ENCODE peak calls at places on chromosome X, in six cellular contexts. L is choroid plexus epithelial cell, W is suprapubic skin, Y is MM.1S, I is cardiac fibroblast, H is gastrocnemius medialis. X is an unnamed sample.

GRCh38 chrX:106608016-106608415 is 3.8 kb upstream of the RADX start:
- DNase-seq in L (no peak), W (no peak), Y (no peak), I (no peak), H (no peak), X (no peak)

GRCh38 chrX:34437586-34437985 is 219.5 kb downstream of the TMEM47 start:
- DNase-seq in L (no peak), W (no peak), Y (no peak), I (no peak), H (peak; percentile 51), X (no peak)

GRCh38 chrX:68703849-68704248 is 56.4 kb downstream of the STARD8 start:
- DNase-seq in L (no peak), W (no peak), Y (no peak), I (no peak), H (no peak), X (no peak)

GRCh38 chrX:66863721-66864120 is 224.8 kb upstream of the EDA2R start:
- DNase-seq in L (no peak), W (no peak), Y (no peak), I (no peak), H (no peak), X (no peak)

GRCh38 chrX:102835504-102836146 is 101.4 kb upstream of the RAB40AL start:
- DNase-seq in L (peak; percentile 61), W (no peak), Y (peak; percentile 17), I (peak; percentile 57), H (no peak), X (peak; percentile 13)

GRCh38 chrX:137548261-137548660 is 17.7 kb upstream of the ZIC3 start:
- DNase-seq in L (no peak), W (no peak), Y (no peak), I (no peak), H (no peak), X (no peak)

GRCh38 chrX:9759340-9759739 is 6.3 kb downstream of the GPR143 start:
- DNase-seq in L (no peak), W (no peak), Y (no peak), I (no peak), H (no peak), X (no peak)

GRCh38 chrX:144379156-144379555 is 495.3 kb downstream of the UBE2NL start:
- DNase-seq in L (no peak), W (no peak), Y (no peak), I (no peak), H (no peak), X (no peak)

GRCh38 chrX:11464836-11465458 is 171.7 kb downstream of the AMELX start:
- DNase-seq in L (no peak), W (no peak), Y (no peak), I (no peak), H (no peak), X (no peak)

GRCh38 chrX:130055103-130055502 is 55.2 kb downstream of the ELF4 start:
- DNase-seq in L (peak; percentile 65), W (no peak), Y (no peak), I (peak; percentile 54), H (peak; percentile 21), X (no peak)

GRCh38 chrX:136064661-136065043 is 79.4 kb downstream of the SLC9A6 start:
- DNase-seq in L (peak; percentile 42), W (no peak), Y (no peak), I (no peak), H (no peak), X (no peak)

GRCh38 chrX:154370300-154370881 is 4.0 kb downstream of the FLNA start:
- DNase-seq in L (peak; percentile 31), W (no peak), Y (no peak), I (peak; percentile 49), H (no peak), X (peak; percentile 15)

GRCh38 chrX:20252392-20253231 is 14.1 kb downstream of the RPS6KA3 start:
- DNase-seq in L (peak; percentile 67), W (peak; percentile 59), Y (peak; percentile 42), I (peak; percentile 57), H (peak; percentile 44), X (peak; percentile 61)

GRCh38 chrX:48468693-48469691 is 1.1 kb downstream of the SLC38A5 start:
- DNase-seq in L (no peak), W (no peak), Y (peak; percentile 56), I (no peak), H (no peak), X (no peak)

GRCh38 chrX:110417128-110417527 is 58.5 kb downstream of the RTL9 start:
- DNase-seq in L (no peak), W (no peak), Y (no peak), I (no peak), H (no peak), X (no peak)

DNA sequence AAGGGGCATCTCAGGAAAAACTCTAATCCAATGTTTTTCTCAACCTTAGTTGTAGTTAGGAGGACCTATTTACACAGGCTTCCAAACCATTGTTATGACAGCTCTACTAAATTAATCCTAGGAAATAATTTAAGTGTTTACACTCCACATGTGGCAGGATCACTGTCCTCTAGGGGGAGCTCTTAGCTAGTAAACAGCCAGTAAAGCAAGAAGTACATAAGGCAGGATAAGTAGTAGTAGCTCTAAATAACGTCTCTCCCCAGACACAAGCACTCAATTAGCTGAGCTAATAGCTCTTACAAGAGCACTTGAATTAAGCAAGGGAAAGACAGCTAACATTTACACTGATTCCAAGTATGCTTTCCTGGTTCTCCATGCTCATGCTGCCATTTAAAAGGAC is 37.3 kb downstream of the NUDT11 start:
- DNase-seq in L (peak; percentile 41), W (no peak), Y (peak; percentile 55), I (peak; percentile 34), H (no peak), X (peak; percentile 10)
- TF ChIP-seq CTCF in L (peak; percentile 59), W (no peak), Y (peak; percentile 53), I (peak; percentile 46), H (no peak), X (peak; percentile 40)

DNA sequence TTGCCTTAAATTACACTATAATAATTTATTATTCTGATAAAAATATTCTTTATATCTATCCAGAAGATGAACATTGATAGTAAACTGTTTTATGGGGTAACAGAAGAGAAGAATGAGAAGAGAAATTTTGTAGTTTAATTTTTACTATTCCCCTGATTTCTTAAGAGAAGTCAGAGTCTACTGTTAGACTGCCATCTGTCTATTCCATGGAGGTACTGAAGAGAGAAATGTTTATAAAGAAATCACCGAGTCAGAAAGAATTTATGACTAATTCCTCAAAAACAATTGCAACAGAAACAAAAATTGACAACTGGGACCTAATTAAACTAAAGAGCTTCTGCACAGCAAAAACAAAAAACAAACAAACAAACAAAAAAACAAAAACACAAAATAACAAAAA is 149.9 kb downstream of the FGF16 start:
- DNase-seq in L (peak; percentile 59), W (no peak), Y (no peak), I (peak; percentile 46), H (no peak), X (no peak)
- TF ChIP-seq CTCF in L (peak; percentile 50), W (no peak), Y (peak; percentile 30), I (peak; percentile 43), H (no peak), X (no peak)

DNA sequence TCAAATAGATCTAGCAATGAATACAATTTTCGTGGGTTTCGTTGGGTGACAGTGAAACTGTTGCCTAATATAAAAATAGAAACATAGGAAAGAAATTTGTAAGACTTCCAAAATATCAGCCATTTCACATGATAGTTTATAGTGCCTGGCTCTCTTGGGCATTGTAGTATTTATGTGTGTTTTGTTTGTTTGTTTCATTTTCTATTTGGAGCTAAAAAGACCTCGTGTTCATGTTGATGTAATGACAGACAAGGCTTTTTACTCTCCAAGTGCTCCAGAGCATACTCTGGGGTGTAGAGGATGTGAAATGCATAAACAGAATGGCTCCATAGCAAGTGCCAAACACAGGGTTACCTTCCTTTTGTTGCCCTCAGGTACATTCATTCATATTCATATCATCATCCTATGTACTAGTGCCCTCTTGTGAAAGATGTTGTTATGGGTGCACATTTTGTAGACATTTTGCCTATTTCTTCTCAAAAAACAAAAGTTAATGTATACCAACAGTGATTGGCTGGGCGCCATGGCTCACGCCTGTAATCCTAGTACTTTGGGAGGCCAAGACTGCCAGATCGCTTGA is 100.7 kb upstream of the AMOT start:
- DNase-seq in L (no peak), W (no peak), Y (peak; percentile 70), I (no peak), H (no peak), X (no peak)
- TF ChIP-seq CTCF in L (no peak), W (no peak), Y (peak; percentile 42), I (no peak), H (no peak), X (no peak)

DNA sequence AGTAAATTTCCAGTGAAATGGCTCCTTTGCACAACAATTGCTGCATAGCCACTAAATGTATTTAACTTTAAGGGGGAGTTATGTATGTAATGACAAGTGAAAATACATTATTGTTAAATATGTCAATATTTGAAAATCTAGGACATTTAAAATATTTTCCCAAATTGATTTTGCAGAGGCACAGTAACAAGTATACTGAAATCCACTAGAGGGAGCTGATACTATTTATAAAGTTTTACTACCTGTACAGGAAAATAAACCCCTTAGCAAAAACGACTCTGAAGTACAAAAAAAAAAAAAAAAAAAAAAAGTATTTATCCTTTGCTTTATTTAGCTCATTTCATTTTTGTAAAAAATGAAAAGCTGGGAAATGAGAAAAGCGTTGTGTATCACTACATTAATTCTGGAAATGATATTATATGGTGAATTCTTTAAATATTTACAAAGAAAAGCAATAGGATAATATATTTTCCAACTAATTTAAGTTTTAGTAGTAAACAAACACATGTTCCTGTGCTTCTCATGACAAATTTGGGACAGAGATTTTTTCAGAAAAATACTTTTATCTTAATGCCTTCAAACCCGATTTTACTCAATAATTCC is 727.7 kb downstream of the DMD start:
- DNase-seq in L (peak; percentile 6), W (no peak), Y (peak; percentile 6), I (peak; percentile 0), H (no peak), X (no peak)
- TF ChIP-seq CTCF in L (no peak), W (no peak), Y (peak; percentile 31), I (no peak), H (no peak), X (peak; percentile 20)

GRCh38 chrX:53356186-53356585 is 66.3 kb downstream of the SMC1A start:
- DNase-seq in L (peak; percentile 13), W (no peak), Y (no peak), I (peak; percentile 5), H (no peak), X (no peak)

GRCh38 chrX:53357799-53358530 is 64.5 kb downstream of the SMC1A start:
- DNase-seq in L (peak; percentile 72), W (no peak), Y (no peak), I (peak; percentile 74), H (no peak), X (peak; percentile 10)

GRCh38 chrX:53354669-53355068 is 67.8 kb downstream of the SMC1A start:
- DNase-seq in L (peak; percentile 18), W (no peak), Y (no peak), I (peak; percentile 25), H (no peak), X (no peak)
- TF ChIP-seq CTCF in L (peak; percentile 22), W (no peak), Y (no peak), I (peak; percentile 28), H (no peak), X (no peak)

DNA sequence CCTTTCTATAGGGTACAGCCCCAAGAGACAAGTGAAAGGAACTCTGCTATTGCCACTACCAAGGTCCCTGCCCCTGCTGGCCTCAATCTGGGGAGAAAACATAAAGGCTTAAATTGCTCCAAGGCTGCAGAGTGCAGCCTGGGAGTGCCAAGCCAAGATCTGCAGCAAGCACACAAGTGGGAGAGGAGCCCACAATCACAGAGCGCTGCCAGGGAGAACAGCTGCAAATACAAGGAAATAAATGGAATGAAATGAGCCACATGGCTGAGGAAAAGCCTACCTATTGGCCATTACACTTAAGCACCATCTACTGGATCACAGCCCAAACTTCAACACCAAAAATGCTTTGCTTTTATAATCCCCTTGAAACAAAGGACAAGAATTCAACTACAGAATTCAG is 582.4 kb downstream of the FAM133A start:
- DNase-seq in L (no peak), W (no peak), Y (no peak), I (no peak), H (no peak), X (no peak)
- TF ChIP-seq CTCF in L (no peak), W (no peak), Y (no peak), I (no peak), H (no peak), X (no peak)